ENCODE peak calls at places on chromosome 9, in five cellular contexts. J is heart right ventricle, P is AG09309, D is A673, S is fibroblast of lung. F is an unnamed sample.

GRCh38 chr9:6564370-6564769 is 81.2 kb downstream of the GLDC start:
- DNase-seq in J (no peak), P (no peak), D (no peak), S (peak), F (no peak)

GRCh38 chr9:1606253-1606652 is 408.9 kb upstream of the SMARCA2 start:
- DNase-seq in J (no peak), P (no peak), D (no peak), S (no peak), F (no peak)

GRCh38 chr9:105299190-105299854 is 54.9 kb downstream of the SLC44A1 start:
- DNase-seq in J (no peak), P (peak), D (no peak), S (peak), F (no peak)

GRCh38 chr9:106864533-106865143 is 1.7 kb downstream of the ZNF462 start:
- DNase-seq in J (no peak), P (no peak), D (peak), S (peak), F (no peak)

GRCh38 chr9:29691145-29691544 is 2117.9 kb upstream of the C9orf72 start:
- DNase-seq in J (no peak), P (no peak), D (no peak), S (no peak), F (no peak)

GRCh38 chr9:110440161-110440560 is 102.5 kb upstream of the TXNDC8 start:
- DNase-seq in J (no peak), P (peak), D (no peak), S (peak), F (no peak)

GRCh38 chr9:122389799-122390481 is 19.1 kb downstream of the PTGS1 start:
- DNase-seq in J (no peak), P (no peak), D (no peak), S (peak), F (no peak)

GRCh38 chr9:109190151-109190550 is 23.1 kb upstream of the FRRS1L start:
- DNase-seq in J (no peak), P (no peak), D (no peak), S (peak), F (no peak)

GRCh38 chr9:20621553-20622329 is 558 bp downstream of the MLLT3 start:
- DNase-seq in J (peak), P (no peak), D (peak), S (peak), F (peak)

GRCh38 chr9:36436909-36437308 is 36.8 kb upstream of the RNF38 start:
- DNase-seq in J (peak), P (no peak), D (no peak), S (no peak), F (no peak)

GRCh38 chr9:74431467-74431866 is 65.7 kb upstream of the RORB start:
- DNase-seq in J (no peak), P (no peak), D (no peak), S (no peak), F (no peak)

GRCh38 chr9:75083188-75083976 is 4.6 kb downstream of the NMRK1 start:
- DNase-seq in J (peak), P (no peak), D (no peak), S (no peak), F (no peak)

GRCh38 chr9:70519912-70520724 is 105.7 kb upstream of the KLF9 start:
- DNase-seq in J (no peak), P (no peak), D (no peak), S (no peak), F (no peak)

GRCh38 chr9:134136997-134137302 is 1.1 kb downstream of the WDR5 start:
- DNase-seq in J (no peak), P (no peak), D (no peak), S (no peak), F (no peak)

GRCh38 chr9:119963798-119964372 is 594.6 kb upstream of the BRINP1 start:
- DNase-seq in J (no peak), P (peak), D (peak), S (peak), F (no peak)

GRCh38 chr9:84668204-84669007 is 1.1 kb upstream of the NTRK2 start:
- DNase-seq in J (peak), P (no peak), D (peak), S (peak), F (peak)

GRCh38 chr9:7086389-7086788 is 328.6 kb downstream of the KDM4C start:
- DNase-seq in J (no peak), P (no peak), D (no peak), S (no peak), F (no peak)

GRCh38 chr9:131255731-131256197 is 20.5 kb downstream of the FAM78A start:
- DNase-seq in J (no peak), P (no peak), D (no peak), S (no peak), F (no peak)

GRCh38 chr9:106916491-106917235 is 53.7 kb downstream of the ZNF462 start:
- DNase-seq in J (peak), P (peak), D (peak), S (peak), F (no peak)

GRCh38 chr9:87739546-87739945 is 13.6 kb downstream of the CTSL start:
- DNase-seq in J (no peak), P (no peak), D (no peak), S (no peak), F (no peak)

GRCh38 chr9:36941441-36941840 is 92.6 kb downstream of the PAX5 start:
- DNase-seq in J (no peak), P (no peak), D (no peak), S (no peak), F (no peak)

GRCh38 chr9:135249191-135249590 is 161.7 kb downstream of the OLFM1 start:
- DNase-seq in J (no peak), P (no peak), D (no peak), S (no peak), F (no peak)

GRCh38 chr9:2686884-2687283 is 30.4 kb upstream of the KCNV2 start:
- DNase-seq in J (no peak), P (no peak), D (no peak), S (no peak), F (peak)

GRCh38 chr9:111597852-111598729 is 1.4 kb downstream of the PTGR1 start:
- DNase-seq in J (peak), P (no peak), D (peak), S (peak), F (peak)

GRCh38 chr9:108322326-108323098 is 533.3 kb downstream of the ACTL7B start:
- DNase-seq in J (no peak), P (no peak), D (no peak), S (no peak), F (no peak)

GRCh38 chr9:127586537-127586936 is 25.5 kb upstream of the STXBP1 start:
- DNase-seq in J (peak), P (no peak), D (peak), S (peak), F (peak)

GRCh38 chr9:94705162-94705712 is 21.3 kb upstream of the AOPEP start:
- DNase-seq in J (no peak), P (no peak), D (no peak), S (no peak), F (no peak)

GRCh38 chr9:130387905-130388304 is 56.9 kb upstream of the ASS1 start:
- DNase-seq in J (no peak), P (no peak), D (no peak), S (no peak), F (peak)

GRCh38 chr9:36974731-36975130 is 59.3 kb downstream of the PAX5 start:
- DNase-seq in J (no peak), P (no peak), D (no peak), S (no peak), F (peak)

GRCh38 chr9:115422932-115423440 is 305.0 kb upstream of the TNC start:
- DNase-seq in J (no peak), P (no peak), D (no peak), S (no peak), F (no peak)

GRCh38 chr9:6955251-6955921 is 197.6 kb downstream of the KDM4C start:
- DNase-seq in J (no peak), P (no peak), D (peak), S (peak), F (no peak)

GRCh38 chr9:35357116-35357515 is 132.8 kb upstream of the RUSC2 start:
- DNase-seq in J (no peak), P (no peak), D (no peak), S (no peak), F (no peak)

GRCh38 chr9:134734270-134734669 is 92.7 kb downstream of the COL5A1 start:
- DNase-seq in J (no peak), P (peak), D (no peak), S (peak), F (peak)

GRCh38 chr9:107282268-107282667 is 811 bp upstream of the RAD23B start:
- DNase-seq in J (no peak), P (no peak), D (peak), S (no peak), F (no peak)

GRCh38 chr9:123364241-123364824 is 8.3 kb downstream of the CRB2 start:
- DNase-seq in J (no peak), P (no peak), D (no peak), S (peak), F (no peak)

GRCh38 chr9:80208662-80209061 is 636.9 kb downstream of the TLE4 start:
- DNase-seq in J (no peak), P (no peak), D (no peak), S (no peak), F (no peak)
- TF ChIP-seq CTCF in J (no peak), P (no peak), D (no peak), S (no peak), F (no peak)

DNA sequence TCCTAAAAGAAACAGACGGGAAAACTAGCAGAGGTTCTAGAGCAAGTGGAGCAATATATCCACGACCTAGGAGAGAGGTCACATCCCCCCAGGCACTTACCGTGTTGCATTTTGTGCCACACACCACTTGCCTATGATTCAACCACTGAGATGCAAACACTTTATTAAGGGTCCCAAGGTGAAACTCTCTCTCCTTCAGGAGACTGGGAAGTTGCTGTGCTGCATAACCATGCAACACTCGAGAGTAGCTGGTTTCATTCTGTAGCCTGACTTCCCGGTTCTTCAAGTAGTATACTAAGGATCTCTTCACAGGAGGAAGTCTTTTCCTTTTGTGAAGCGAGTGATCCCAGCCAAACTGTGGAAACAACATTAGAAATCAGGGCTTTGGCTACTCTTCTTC is 1.6 kb downstream of the DCAF12 start:
- DNase-seq in J (no peak), P (no peak), D (no peak), S (no peak), F (no peak)
- H3K4me3 ChIP-seq in J (no peak), P (peak), D (peak), S (peak), F (no peak)

GRCh38 chr9:93520523-93520922 is 55.9 kb upstream of the PHF2 start:
- DNase-seq in J (no peak), P (no peak), D (no peak), S (no peak), F (no peak)
- TF ChIP-seq CTCF in J (no peak), P (no peak), D (no peak), S (peak), F (no peak)

DNA sequence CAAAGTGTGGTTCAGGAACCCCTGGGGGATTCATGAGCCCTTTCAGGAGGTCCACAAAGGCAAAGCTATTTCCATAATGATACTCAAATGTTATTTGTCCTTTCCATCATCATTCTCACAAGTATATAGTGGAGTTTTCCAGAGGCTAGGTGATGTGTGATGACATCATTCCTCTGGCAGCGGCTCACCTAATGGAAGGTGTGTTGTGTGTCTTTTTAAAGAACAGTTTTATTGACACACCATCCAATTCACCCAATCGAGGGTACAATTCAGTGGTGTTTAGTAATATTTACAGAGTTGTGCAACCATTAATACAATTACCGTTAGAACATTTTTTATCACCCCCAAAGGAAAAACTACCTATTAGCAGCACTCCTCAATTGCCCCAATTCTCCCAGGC is 9.7 kb downstream of the NANS start:
- DNase-seq in J (no peak), P (no peak), D (no peak), S (no peak), F (no peak)
- H3K4me3 ChIP-seq in J (no peak), P (no peak), D (no peak), S (no peak), F (no peak)

GRCh38 chr9:129362287-129363098 is 184.4 kb upstream of the IER5L start:
- DNase-seq in J (no peak), P (no peak), D (no peak), S (no peak), F (peak)
- TF ChIP-seq CTCF in J (no peak), P (no peak), D (no peak), S (no peak), F (peak)

DNA sequence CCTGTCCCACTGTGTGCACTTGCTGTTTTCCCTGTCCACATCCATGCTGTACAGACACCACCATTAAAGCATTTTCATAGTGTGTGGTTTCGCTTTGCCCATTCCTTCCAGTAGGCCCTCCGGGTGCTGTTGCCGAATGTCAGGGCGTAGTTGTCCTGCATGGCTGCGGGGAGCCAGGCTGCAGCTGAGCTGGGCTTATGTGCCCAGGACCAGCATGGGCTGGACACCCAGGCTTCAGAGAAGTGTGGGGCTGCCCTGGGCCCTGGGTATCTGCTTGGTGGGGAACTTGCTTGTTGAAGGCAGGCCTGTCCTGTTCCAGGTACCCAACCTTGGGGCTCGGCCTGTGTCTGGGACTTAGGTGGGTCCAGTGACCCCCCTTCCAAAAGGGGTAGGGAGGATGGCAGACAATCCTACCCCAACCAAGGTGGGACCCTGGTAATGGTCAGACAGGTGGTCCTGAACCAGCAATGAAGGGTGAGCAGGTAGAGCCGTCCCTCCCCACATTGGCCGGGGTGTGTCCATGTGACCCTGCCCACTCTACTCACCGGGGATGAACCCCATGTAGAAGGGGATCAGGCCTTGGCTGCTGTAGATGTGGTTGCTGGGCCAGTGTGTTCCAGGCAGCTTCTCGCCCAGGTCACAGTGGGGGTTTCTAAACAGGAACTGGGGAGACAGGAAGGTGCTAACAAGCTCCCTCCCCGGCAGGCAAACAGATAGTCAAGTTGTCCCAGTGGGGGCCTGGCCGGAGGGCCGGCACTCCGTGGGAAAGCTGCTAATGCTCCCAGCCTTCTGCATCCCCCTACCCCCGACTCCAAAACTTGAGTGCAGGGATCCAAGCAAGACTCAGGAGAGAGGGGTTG is 2.8 kb downstream of the TUBB4B start:
- DNase-seq in J (no peak), P (no peak), D (no peak), S (no peak), F (peak)
- H3K4me3 ChIP-seq in J (no peak), P (no peak), D (peak), S (no peak), F (peak)

DNA sequence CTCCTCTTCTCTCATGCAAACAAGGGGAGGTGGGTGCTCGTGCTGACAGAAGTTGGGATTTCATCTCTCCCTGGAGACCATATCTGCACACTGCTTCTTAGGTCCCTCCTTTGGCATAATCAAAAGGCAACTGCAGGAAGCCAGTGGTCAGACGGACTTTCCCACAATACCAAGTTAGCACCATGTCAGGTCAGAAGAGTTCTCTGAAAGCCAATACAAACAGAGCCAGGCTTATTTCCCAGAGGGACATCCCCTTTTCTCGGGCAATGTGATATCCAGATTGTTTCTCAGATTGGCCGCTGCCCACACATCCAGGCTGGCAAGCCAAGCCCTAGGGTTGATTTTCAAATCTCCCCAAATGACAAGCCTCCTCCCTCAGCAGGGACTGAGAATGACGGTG is 241.1 kb downstream of the NFIB start:
- DNase-seq in J (no peak), P (no peak), D (no peak), S (no peak), F (no peak)
- TF ChIP-seq CTCF in J (no peak), P (no peak), D (no peak), S (no peak), F (no peak)

DNA sequence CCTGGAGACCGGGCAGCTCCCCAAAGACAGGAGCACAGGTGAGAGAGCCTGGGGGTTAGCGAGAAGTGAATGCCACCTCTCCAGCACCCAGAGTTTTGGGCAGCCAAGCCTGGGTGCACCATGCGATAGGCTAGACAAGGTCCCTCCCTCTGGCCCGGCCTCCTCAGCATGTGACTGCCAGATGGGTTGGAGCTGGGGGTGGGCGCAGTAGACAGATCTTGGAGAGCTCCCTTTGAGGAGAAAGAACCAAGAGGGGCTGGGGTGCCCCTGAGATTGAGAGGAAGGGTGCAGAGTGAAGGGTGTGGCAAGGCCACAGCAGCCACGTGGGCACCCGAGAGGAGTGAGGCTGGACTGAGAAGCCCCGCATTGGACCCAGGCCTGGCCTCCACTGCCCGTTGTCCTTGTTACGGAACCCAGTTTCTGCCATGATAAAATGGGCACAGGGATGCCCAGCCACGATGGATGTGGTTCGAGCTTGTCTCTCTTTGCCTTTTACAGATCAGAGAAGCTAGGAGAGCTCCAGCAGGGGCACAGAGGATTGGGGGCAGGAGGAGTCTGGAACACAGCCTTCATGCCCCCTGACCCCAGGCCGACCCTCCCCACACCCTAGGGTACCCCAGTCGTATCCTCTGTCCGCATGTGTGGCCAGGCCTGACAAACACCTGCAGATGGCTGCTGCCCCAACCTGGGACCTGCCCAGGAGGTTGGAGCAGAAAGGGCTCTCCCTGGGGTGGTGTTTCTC is 1.3 kb downstream of the TMEM141 start:
- DNase-seq in J (no peak), P (no peak), D (no peak), S (no peak), F (no peak)
- H3K4me3 ChIP-seq in J (no peak), P (peak), D (peak), S (peak), F (no peak)

DNA sequence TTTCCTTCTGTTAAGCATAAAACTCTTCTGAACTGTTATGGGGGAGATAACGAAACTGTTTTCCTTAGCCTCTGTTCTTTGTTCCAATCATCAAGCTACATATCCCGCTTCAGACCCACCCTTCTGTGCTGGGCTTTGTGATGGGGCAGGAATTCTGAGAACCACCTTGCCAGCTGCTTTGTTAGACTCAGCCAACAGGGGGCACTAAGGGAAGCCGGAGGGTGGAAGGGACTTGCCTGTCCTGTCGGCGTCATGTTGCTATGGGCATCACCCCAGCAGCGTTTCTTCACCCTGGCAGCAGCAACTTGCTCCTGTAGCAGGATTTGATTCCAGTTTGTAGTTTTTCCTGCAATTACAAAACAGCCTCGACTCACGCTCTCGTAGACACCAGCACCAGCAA is 169.1 kb downstream of the CAAP1 start:
- DNase-seq in J (no peak), P (no peak), D (peak), S (no peak), F (peak)
- TF ChIP-seq CTCF in J (peak), P (peak), D (peak), S (peak), F (peak)

F was measured in WERI-Rb-1.